ENCODE peak calls at places on chromosomes 1 and 21, in four cellular contexts. One of them, this sample, is unnamed.

GRCh38 chr1:117579221-117579906 is 26.5 kb upstream of the TENT5C start:
- DNase-seq in psoas muscle: no peak
- DNase-seq in astrocyte of the cerebellum: no peak
- DNase-seq in uterus: no peak
- DNase-seq in this sample: no peak

GRCh38 chr1:7975212-7975865 is 13.8 kb downstream of the PARK7 start:
- DNase-seq in uterus: peak
- DNase-seq in psoas muscle: peak
- DNase-seq in astrocyte of the cerebellum: peak
- DNase-seq in this sample: peak

GRCh38 chr1:200908158-200908868 is 13.6 kb downstream of the INAVA start:
- DNase-seq in astrocyte of the cerebellum: no peak
- DNase-seq in psoas muscle: no peak
- DNase-seq in uterus: no peak
- DNase-seq in this sample: no peak

GRCh38 chr1:58123051-58123450 is 423.5 kb downstream of the OMA1 start:
- DNase-seq in astrocyte of the cerebellum: no peak
- DNase-seq in uterus: no peak
- DNase-seq in psoas muscle: no peak
- DNase-seq in this sample: no peak

GRCh38 chr1:27934818-27935549 is at the start of gene SMPDL3B:
- DNase-seq in uterus: no peak
- DNase-seq in psoas muscle: no peak
- DNase-seq in astrocyte of the cerebellum: no peak
- DNase-seq in this sample: peak

GRCh38 chr1:223133824-223134435 is 9.1 kb downstream of the TLR5 start:
- DNase-seq in uterus: peak
- DNase-seq in psoas muscle: peak
- DNase-seq in astrocyte of the cerebellum: peak
- DNase-seq in this sample: no peak

GRCh38 chr1:186806477-186806876 is 22.3 kb upstream of the PLA2G4A start:
- DNase-seq in psoas muscle: no peak
- DNase-seq in uterus: no peak
- DNase-seq in astrocyte of the cerebellum: no peak
- DNase-seq in this sample: no peak

GRCh38 chr1:85365851-85366250 is 89.4 kb upstream of the BCL10 start:
- DNase-seq in psoas muscle: no peak
- DNase-seq in uterus: no peak
- DNase-seq in astrocyte of the cerebellum: no peak
- DNase-seq in this sample: no peak

GRCh38 chr1:28934676-28935075 is 20.3 kb downstream of the EPB41 start:
- DNase-seq in psoas muscle: no peak
- DNase-seq in uterus: no peak
- DNase-seq in astrocyte of the cerebellum: no peak
- DNase-seq in this sample: no peak

GRCh38 chr21:34183331-34183928 is 110.1 kb downstream of the MRPS6 start:
- DNase-seq in uterus: no peak
- DNase-seq in astrocyte of the cerebellum: no peak
- DNase-seq in psoas muscle: no peak
- DNase-seq in this sample: no peak

GRCh38 chr21:35142036-35142825 is 93.1 kb upstream of the RUNX1 start:
- DNase-seq in psoas muscle: no peak
- DNase-seq in uterus: no peak
- DNase-seq in astrocyte of the cerebellum: no peak
- DNase-seq in this sample: no peak

GRCh38 chr21:19603011-19603593 is 1199.5 kb upstream of the TMPRSS15 start:
- DNase-seq in uterus: no peak
- DNase-seq in astrocyte of the cerebellum: no peak
- DNase-seq in psoas muscle: no peak
- DNase-seq in this sample: no peak

GRCh38 chr1:29524285-29525065 is 288.2 kb downstream of the PTPRU start:
- DNase-seq in psoas muscle: no peak
- DNase-seq in uterus: no peak
- DNase-seq in astrocyte of the cerebellum: no peak
- DNase-seq in this sample: no peak

GRCh38 chr1:234543442-234544093 is 64.6 kb upstream of the TARBP1 start:
- DNase-seq in uterus: peak
- DNase-seq in astrocyte of the cerebellum: no peak
- DNase-seq in psoas muscle: no peak
- DNase-seq in this sample: no peak

GRCh38 chr1:2975466-2976179 is 45.6 kb upstream of the ACTRT2 start:
- DNase-seq in uterus: no peak
- DNase-seq in astrocyte of the cerebellum: no peak
- DNase-seq in psoas muscle: no peak
- DNase-seq in this sample: no peak

GRCh38 chr1:54324031-54324654 is 82.1 kb downstream of the SSBP3 start:
- DNase-seq in astrocyte of the cerebellum: no peak
- DNase-seq in uterus: peak
- DNase-seq in psoas muscle: no peak
- DNase-seq in this sample: no peak

GRCh38 chr21:38048241-38048640 is 132.0 kb upstream of the KCNJ6 start:
- DNase-seq in psoas muscle: no peak
- DNase-seq in uterus: no peak
- DNase-seq in astrocyte of the cerebellum: no peak
- DNase-seq in this sample: no peak

GRCh38 chr1:13951793-13952751 is 252.1 kb downstream of the PRDM2 start:
- DNase-seq in uterus: no peak
- DNase-seq in psoas muscle: no peak
- DNase-seq in astrocyte of the cerebellum: no peak
- DNase-seq in this sample: no peak

GRCh38 chr1:110466646-110467280 is 15.8 kb downstream of the PROK1 start:
- DNase-seq in uterus: no peak
- DNase-seq in astrocyte of the cerebellum: no peak
- DNase-seq in psoas muscle: no peak
- DNase-seq in this sample: no peak

GRCh38 chr1:68409426-68409825 is 40.3 kb downstream of the RPE65 start:
- DNase-seq in psoas muscle: no peak
- DNase-seq in uterus: no peak
- DNase-seq in astrocyte of the cerebellum: no peak
- DNase-seq in this sample: no peak

GRCh38 chr1:154594811-154595210 is 13.2 kb downstream of the ADAR start:
- DNase-seq in uterus: no peak
- DNase-seq in psoas muscle: no peak
- DNase-seq in astrocyte of the cerebellum: no peak
- DNase-seq in this sample: no peak

GRCh38 chr1:180160362-180160761 is 5.7 kb downstream of the QSOX1 start:
- DNase-seq in psoas muscle: no peak
- DNase-seq in uterus: no peak
- DNase-seq in astrocyte of the cerebellum: no peak
- DNase-seq in this sample: no peak

GRCh38 chr1:178612261-178612660 is 99.4 kb downstream of the TEX35 start:
- DNase-seq in astrocyte of the cerebellum: peak
- DNase-seq in uterus: no peak
- DNase-seq in psoas muscle: no peak
- DNase-seq in this sample: no peak

GRCh38 chr1:239635276-239635675 is 248.9 kb downstream of the CHRM3 start:
- DNase-seq in astrocyte of the cerebellum: no peak
- DNase-seq in psoas muscle: no peak
- DNase-seq in uterus: no peak
- DNase-seq in this sample: no peak

GRCh38 chr1:239125027-239125426 is 261.3 kb upstream of the CHRM3 start:
- DNase-seq in uterus: no peak
- DNase-seq in psoas muscle: no peak
- DNase-seq in astrocyte of the cerebellum: no peak
- DNase-seq in this sample: no peak

GRCh38 chr1:22044690-22045420 is 7.7 kb upstream of the CDC42 start:
- DNase-seq in astrocyte of the cerebellum: peak
- DNase-seq in uterus: no peak
- DNase-seq in psoas muscle: no peak
- DNase-seq in this sample: no peak

GRCh38 chr1:65949230-65949626 is 156.5 kb downstream of the PDE4B start:
- DNase-seq in astrocyte of the cerebellum: no peak
- DNase-seq in psoas muscle: no peak
- DNase-seq in uterus: peak
- DNase-seq in this sample: no peak

GRCh38 chr1:21384620-21385019 is 55.3 kb upstream of the NBPF3 start:
- DNase-seq in uterus: no peak
- DNase-seq in astrocyte of the cerebellum: no peak
- DNase-seq in psoas muscle: no peak
- DNase-seq in this sample: no peak

GRCh38 chr1:160416369-160416768 is 16.0 kb downstream of the VANGL2 start:
- DNase-seq in uterus: no peak
- DNase-seq in psoas muscle: no peak
- DNase-seq in astrocyte of the cerebellum: no peak
- DNase-seq in this sample: no peak

GRCh38 chr1:227357229-227358078 is 39.2 kb upstream of the CDC42BPA start:
- DNase-seq in astrocyte of the cerebellum: peak
- DNase-seq in uterus: peak
- DNase-seq in psoas muscle: peak
- DNase-seq in this sample: peak

GRCh38 chr1:243325305-243325890 is 69.6 kb downstream of the SDCCAG8 start:
- DNase-seq in astrocyte of the cerebellum: peak
- DNase-seq in uterus: no peak
- DNase-seq in psoas muscle: no peak
- DNase-seq in this sample: no peak

GRCh38 chr1:109543988-109544735 is 4.3 kb upstream of the GNAI3 start:
- DNase-seq in astrocyte of the cerebellum: no peak
- DNase-seq in psoas muscle: no peak
- DNase-seq in uterus: no peak
- DNase-seq in this sample: no peak

GRCh38 chr1:19368964-19369363 is 56.8 kb downstream of the SLC66A1 start:
- DNase-seq in uterus: no peak
- DNase-seq in astrocyte of the cerebellum: no peak
- DNase-seq in psoas muscle: no peak
- DNase-seq in this sample: no peak

GRCh38 chr21:40846057-40846456 is 901 bp downstream of the DSCAM start:
- DNase-seq in uterus: no peak
- DNase-seq in astrocyte of the cerebellum: no peak
- DNase-seq in psoas muscle: no peak
- DNase-seq in this sample: no peak

GRCh38 chr1:106678661-106679060 is 377.8 kb upstream of the PRMT6 start:
- DNase-seq in astrocyte of the cerebellum: no peak
- DNase-seq in psoas muscle: no peak
- DNase-seq in uterus: no peak
- DNase-seq in this sample: no peak

DNA sequence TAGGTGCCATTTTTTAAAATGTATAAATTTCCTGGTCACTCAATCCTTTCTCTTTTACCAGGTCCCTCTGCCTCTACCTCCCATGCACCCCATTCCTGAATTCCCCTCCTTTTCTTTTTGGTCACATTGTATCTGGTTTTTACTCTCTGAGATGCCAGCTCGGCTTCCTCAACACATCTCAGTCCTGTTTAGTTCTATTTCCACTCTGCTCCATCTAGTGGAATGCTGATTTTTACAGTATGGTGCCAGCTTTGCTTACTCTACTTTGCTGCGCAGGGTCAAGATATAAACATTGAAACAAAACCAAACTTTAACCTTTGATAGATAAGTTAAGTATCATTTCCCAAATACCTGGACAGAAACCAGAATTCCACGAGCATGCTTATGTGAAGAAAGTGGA is 96.0 kb downstream of the ESRRG start:
- DNase-seq in astrocyte of the cerebellum: no peak
- DNase-seq in psoas muscle: no peak
- DNase-seq in uterus: no peak
- DNase-seq in this sample: no peak
- TF ChIP-seq CTCF in astrocyte of the cerebellum: no peak
- TF ChIP-seq CTCF in psoas muscle: no peak
- TF ChIP-seq CTCF in uterus: no peak
- TF ChIP-seq CTCF in this sample: no peak

DNA sequence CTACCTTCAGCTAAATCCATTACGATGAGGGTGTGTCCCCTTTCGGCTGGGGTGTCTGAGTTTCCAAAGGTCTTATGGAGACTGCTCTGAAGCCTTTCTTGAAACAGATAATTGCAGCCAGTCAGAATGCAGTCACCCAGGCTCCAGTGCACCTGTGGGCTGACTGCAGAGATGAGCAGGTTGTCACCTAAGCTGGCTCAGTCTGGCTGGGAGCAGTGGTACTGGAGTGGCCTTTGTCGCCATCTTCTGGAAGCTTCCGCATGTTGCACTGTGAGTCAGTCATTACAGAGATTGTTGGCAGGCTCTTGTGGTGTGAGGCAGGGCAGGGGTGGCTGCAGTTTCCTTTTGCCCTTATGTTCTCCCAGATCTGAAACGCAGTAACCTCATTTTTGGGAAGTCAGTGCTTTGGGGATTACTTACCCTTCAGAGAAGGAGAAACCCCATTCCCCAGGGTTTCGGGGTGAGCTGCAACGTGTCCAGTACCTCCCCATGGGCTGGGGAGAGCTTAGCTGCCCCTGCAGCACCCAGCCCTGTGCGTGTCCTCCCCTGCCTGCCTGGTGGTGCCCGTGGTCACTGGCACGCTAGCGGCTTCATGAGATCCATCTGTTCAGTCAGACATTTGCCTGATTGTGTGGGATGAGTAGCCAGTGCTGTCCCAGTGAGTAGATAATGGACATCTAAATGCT is 48.0 kb downstream of the SMYD2 start:
- DNase-seq in uterus: peak
- DNase-seq in astrocyte of the cerebellum: peak
- DNase-seq in psoas muscle: peak
- DNase-seq in this sample: no peak
- TF ChIP-seq CTCF in uterus: peak
- TF ChIP-seq CTCF in astrocyte of the cerebellum: peak
- TF ChIP-seq CTCF in psoas muscle: peak
- TF ChIP-seq CTCF in this sample: peak

DNA sequence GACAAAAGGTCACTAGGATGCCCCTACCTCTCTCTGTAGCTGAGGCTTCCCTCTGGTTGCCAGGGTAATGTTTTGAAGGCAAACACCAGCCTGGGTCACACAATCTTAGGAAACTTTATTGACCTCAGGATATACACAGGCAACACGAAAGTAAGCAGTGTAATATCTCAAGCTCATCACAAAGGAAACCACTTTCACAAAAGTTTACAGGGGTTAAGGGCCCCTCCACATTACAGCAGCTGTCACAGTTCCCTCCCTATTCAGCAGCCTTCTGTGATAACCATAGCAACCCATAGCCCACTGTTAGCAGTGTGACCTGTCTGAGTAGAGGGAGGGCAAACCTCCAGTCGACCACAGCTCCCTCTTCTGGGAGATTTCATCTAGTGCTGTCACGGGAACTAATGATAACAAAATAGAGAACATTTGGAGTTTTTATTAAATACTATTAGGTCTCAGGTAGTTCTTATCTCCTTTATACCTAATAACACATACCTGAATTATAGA is 149.8 kb downstream of the PTPRC start:
- DNase-seq in astrocyte of the cerebellum: no peak
- DNase-seq in uterus: no peak
- DNase-seq in psoas muscle: no peak
- DNase-seq in this sample: no peak
- TF ChIP-seq CTCF in astrocyte of the cerebellum: peak
- TF ChIP-seq CTCF in uterus: no peak
- TF ChIP-seq CTCF in psoas muscle: no peak
- TF ChIP-seq CTCF in this sample: peak

DNA sequence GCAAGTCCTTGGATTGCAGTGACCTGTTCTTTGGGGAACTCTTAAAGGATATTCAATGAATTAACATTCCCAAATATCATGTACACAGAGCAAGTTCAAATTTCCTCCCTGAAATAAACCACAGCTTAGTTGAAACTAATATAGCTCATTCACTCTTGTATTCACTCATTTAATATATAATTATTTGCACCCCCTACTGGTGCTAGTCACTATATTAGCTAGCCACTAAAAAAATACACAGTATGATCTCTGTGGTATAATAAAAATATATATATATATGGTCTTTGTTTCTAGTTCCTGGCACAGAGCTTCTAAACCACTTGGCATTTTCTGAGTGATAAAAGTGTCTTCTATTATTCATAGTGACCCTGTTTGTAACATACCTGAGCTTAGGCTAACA is 177.3 kb upstream of the LYPLAL1 start:
- DNase-seq in uterus: no peak
- DNase-seq in psoas muscle: no peak
- DNase-seq in astrocyte of the cerebellum: no peak
- DNase-seq in this sample: no peak
- TF ChIP-seq CTCF in uterus: peak
- TF ChIP-seq CTCF in psoas muscle: no peak
- TF ChIP-seq CTCF in astrocyte of the cerebellum: no peak
- TF ChIP-seq CTCF in this sample: peak

This sample was measured in epithelial cell of proximal tubule.